ENCODE peak calls at places on chromosomes 16 and 17, in six cellular contexts. E is cardiac muscle cell, V is tibial nerve, J is sigmoid colon, Q is left ventricle myocardium inferior, C is OCI-LY7. Z is an unnamed sample.

GRCh38 chr16:10743610-10744369 is at the start of gene NUBP1:
- DNase-seq in C (peak), E (peak), Q (peak), V (peak), J (peak), Z (peak)

GRCh38 chr17:59488805-59489204 is 76.6 kb upstream of the DHX40 start:
- DNase-seq in J (no peak), C (no peak), E (no peak), V (no peak), Q (no peak), Z (no peak)

GRCh38 chr17:13047016-13047415 is 29.2 kb upstream of the ELAC2 start:
- DNase-seq in V (no peak), E (no peak), C (no peak), J (no peak), Q (no peak), Z (no peak)

GRCh38 chr17:74770498-74771318 is 5.4 kb downstream of the NAT9 start:
- DNase-seq in C (peak), V (peak), Q (peak), E (peak), J (no peak), Z (peak)

GRCh38 chr16:79721186-79721745 is 120.7 kb upstream of the MAF start:
- DNase-seq in Q (no peak), C (no peak), E (no peak), J (no peak), V (no peak), Z (no peak)

GRCh38 chr17:40022961-40023541 is 7.8 kb downstream of the CSF3 start:
- DNase-seq in V (no peak), Q (no peak), E (no peak), J (no peak), C (no peak), Z (no peak)

GRCh38 chr17:64091116-64091515 is 38.8 kb downstream of the ERN1 start:
- DNase-seq in C (peak), V (no peak), E (peak), J (no peak), Q (no peak), Z (no peak)

GRCh38 chr16:84198401-84198800 is 7.4 kb downstream of the ADAD2 start:
- DNase-seq in C (no peak), V (peak), J (no peak), E (peak), Q (no peak), Z (peak)

GRCh38 chr16:82892327-82892726 is 265.6 kb downstream of the CDH13 start:
- DNase-seq in E (peak), V (no peak), C (no peak), Q (no peak), J (no peak), Z (no peak)

GRCh38 chr16:2523801-2524231 is 3.6 kb downstream of the AMDHD2 start:
- DNase-seq in E (no peak), V (no peak), Q (no peak), J (no peak), C (no peak), Z (no peak)

GRCh38 chr16:4505356-4506153 is 29.4 kb downstream of the HMOX2 start:
- DNase-seq in C (peak), V (no peak), Q (no peak), J (no peak), E (no peak), Z (no peak)

GRCh38 chr17:51373489-51374194 is 113.3 kb downstream of the UTP18 start:
- DNase-seq in E (no peak), J (no peak), C (no peak), V (no peak), Q (no peak), Z (no peak)

GRCh38 chr16:9092282-9092962 is 978 bp downstream of the HAPSTR1 start:
- DNase-seq in V (no peak), E (no peak), C (peak), J (peak), Q (peak), Z (no peak)
- TF ChIP-seq CTCF in V (peak), E (peak), C (peak), J (no peak), Q (peak), Z (no peak)

GRCh38 chr16:85699224-85699558 is 10.4 kb upstream of the GINS2 start:
- DNase-seq in J (no peak), V (no peak), C (no peak), E (no peak), Q (no peak), Z (no peak)
- TF ChIP-seq CTCF in J (no peak), V (no peak), C (no peak), E (no peak), Q (no peak), Z (no peak)

DNA sequence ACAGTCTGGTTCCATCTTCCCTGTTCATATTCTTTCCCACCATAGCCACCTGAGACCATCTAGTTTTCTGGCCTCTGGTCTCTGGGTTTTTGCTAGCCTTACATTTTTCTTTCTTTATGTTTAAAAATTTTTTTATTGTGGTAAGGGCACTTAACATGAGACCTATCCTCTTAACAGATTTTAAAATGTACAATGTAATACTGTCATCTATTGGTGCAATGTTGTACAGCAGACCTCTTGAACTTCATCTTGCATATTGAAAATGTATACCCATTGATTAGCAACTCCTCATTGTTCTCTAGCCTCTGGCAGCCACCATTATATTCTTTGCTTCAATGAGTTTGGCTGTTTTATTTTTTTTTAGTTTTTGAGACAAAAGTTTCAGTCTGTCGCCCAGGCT is 39.2 kb downstream of the ITGAM start:
- DNase-seq in C (peak), Q (no peak), J (no peak), E (peak), V (no peak), Z (no peak)
- TF ChIP-seq CTCF in C (peak), Q (peak), J (no peak), E (no peak), V (no peak), Z (no peak)

GRCh38 chr17:47847341-47848197 is 3.4 kb downstream of the SP6 start:
- DNase-seq in J (no peak), Q (no peak), E (no peak), V (no peak), C (no peak), Z (no peak)
- TF ChIP-seq CTCF in J (no peak), Q (peak), E (peak), V (peak), C (peak), Z (peak)

GRCh38 chr17:8740486-8740885 is 4.2 kb downstream of the CCDC42 start:
- DNase-seq in Q (no peak), E (no peak), V (no peak), C (peak), J (no peak), Z (no peak)
- TF ChIP-seq CTCF in Q (no peak), E (no peak), V (no peak), C (peak), J (no peak), Z (no peak)

GRCh38 chr17:27384261-27384701 is 72.0 kb upstream of the KSR1 start:
- DNase-seq in Q (peak), V (no peak), C (no peak), E (peak), J (peak), Z (peak)
- TF ChIP-seq CTCF in Q (peak), V (no peak), C (no peak), E (no peak), J (no peak), Z (no peak)

DNA sequence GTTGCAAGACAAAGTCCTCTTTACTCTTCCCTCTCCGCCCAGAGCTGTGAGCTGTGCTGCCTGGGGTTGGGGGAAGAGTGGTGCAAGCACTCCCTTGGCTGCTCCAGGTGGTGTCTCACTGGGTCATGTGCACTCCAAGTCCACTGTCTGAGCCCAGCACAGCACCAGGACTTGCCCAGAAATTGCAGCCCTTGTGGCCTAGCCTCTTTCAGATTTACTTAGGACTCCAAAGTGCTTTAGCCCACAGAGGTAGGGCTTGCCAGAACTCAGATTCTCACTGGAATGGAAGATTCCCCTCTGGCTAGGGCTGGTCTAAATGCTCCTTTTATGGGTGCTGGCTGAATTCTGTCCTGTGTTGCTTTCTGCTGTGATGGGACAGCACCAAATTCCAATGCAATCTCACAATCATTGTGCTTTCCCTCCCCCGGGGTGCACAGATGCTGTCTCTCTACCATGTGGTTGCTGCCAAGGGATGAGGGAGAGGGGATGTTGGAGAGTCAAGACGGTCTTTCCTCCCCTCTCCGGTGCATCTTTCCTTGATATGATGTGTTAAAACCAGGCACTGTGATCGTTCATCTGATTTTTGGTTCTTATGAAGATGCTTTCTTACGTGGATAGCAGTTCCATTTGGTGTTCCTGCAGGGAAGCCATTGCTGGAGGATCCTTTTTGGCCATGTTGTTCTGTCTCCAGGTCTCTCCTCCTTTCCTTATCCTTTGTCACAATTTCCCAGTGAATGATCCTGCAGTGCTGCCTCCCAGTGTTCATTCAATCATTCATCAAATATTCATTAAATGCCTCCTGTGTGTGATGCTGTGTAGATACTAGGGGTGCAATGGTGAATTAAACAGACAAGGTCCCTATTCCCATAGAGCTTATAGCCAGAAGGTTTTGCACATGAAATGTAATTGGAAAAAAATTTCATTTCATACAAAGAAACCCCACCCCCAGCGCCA is 216.3 kb downstream of the SPECC1 start:
- DNase-seq in V (no peak), E (no peak), Q (no peak), J (no peak), C (no peak), Z (no peak)
- TF ChIP-seq CTCF in V (no peak), E (peak), Q (no peak), J (no peak), C (no peak), Z (no peak)

Z was measured in astrocyte of the spinal cord.